ENCODE peak calls at places on chromosomes 6 and 20, in nine cellular contexts. N is iPS DF 6.9, P is heart left ventricle, B is pancreas, O is colonic mucosa, R is lower lobe of right lung, Z is fibroblast of lung, J is aorta, U is SJSA1. E is an unnamed sample. For H3K4me1, the result is how much of the 10 kb centered on the place peaks cover.

GRCh38 chr20:18004389-18005031 is 35.7 kb downstream of the MGME1 start:
- DNase-seq in J (no peak), B (no peak), U (no peak), P (no peak), R (no peak), O (no peak), N (no peak), Z (peak), E (no peak)

GRCh38 chr20:1810926-1811620 is 84.1 kb upstream of the SIRPA start:
- DNase-seq in B (no peak), U (no peak), O (no peak), R (no peak), P (no peak), N (no peak), J (peak), Z (peak), E (peak)

GRCh38 chr6:118896339-118897136 is 2.6 kb downstream of the ASF1A start:
- DNase-seq in J (no peak), U (no peak), N (no peak), Z (peak), B (no peak), R (no peak), P (no peak), O (no peak), E (no peak)

GRCh38 chr6:122853259-122853995 is 64.4 kb downstream of the SMPDL3A start:
- DNase-seq in O (no peak), Z (no peak), B (no peak), R (no peak), U (no peak), N (no peak), J (no peak), P (no peak), E (no peak)

GRCh38 chr20:1331801-1332453 is 3.0 kb upstream of the SDCBP2 start:
- DNase-seq in J (no peak), O (peak), Z (no peak), N (no peak), U (peak), B (peak), P (no peak), R (no peak), E (peak)

GRCh38 chr20:24488064-24488799 is 18.8 kb downstream of the SYNDIG1 start:
- DNase-seq in J (no peak), O (no peak), N (no peak), P (no peak), Z (no peak), R (no peak), U (no peak), B (no peak), E (no peak)

GRCh38 chr20:8388146-8388545 is 256.1 kb downstream of the PLCB1 start:
- DNase-seq in J (no peak), O (no peak), R (no peak), B (no peak), Z (peak), P (no peak), U (no peak), N (no peak), E (no peak)

GRCh38 chr6:116550796-116551195 is 2.8 kb upstream of the CALHM4 start:
- DNase-seq in P (no peak), O (no peak), N (no peak), U (no peak), B (no peak), Z (no peak), R (no peak), J (no peak), E (no peak)

GRCh38 chr6:8085053-8085511 is 17.3 kb downstream of the EEF1E1 start:
- DNase-seq in R (no peak), U (peak), N (no peak), Z (peak), B (peak), O (no peak), P (no peak), J (peak), E (no peak)

GRCh38 chr6:26195376-26195923 is 108.2 kb downstream of the HFE start:
- DNase-seq in J (peak), B (peak), O (peak), U (peak), R (peak), Z (peak), P (peak), N (no peak), E (peak)

GRCh38 chr6:78701407-78701806 is 165.9 kb upstream of the IRAK1BP1 start:
- DNase-seq in P (no peak), B (no peak), U (no peak), Z (no peak), N (no peak), O (no peak), J (no peak), R (no peak), E (no peak)

GRCh38 chr6:16868968-16869367 is 107.7 kb upstream of the ATXN1 start:
- DNase-seq in P (no peak), B (no peak), Z (no peak), N (no peak), J (no peak), U (no peak), O (no peak), R (no peak), E (no peak)

GRCh38 chr20:57866250-57867106 is 156.7 kb upstream of the PMEPA1 start:
- DNase-seq in R (no peak), Z (no peak), N (no peak), O (no peak), B (no peak), U (peak), J (no peak), P (no peak), E (peak)

GRCh38 chr6:116444092-116444491 is 17.1 kb upstream of the CALHM6 start:
- DNase-seq in R (no peak), J (no peak), U (no peak), N (no peak), O (no peak), P (no peak), B (no peak), Z (peak), E (no peak)

GRCh38 chr6:144013486-144013909 is 5.4 kb upstream of the PLAGL1 start:
- DNase-seq in Z (peak), N (peak), P (peak), O (peak), J (peak), U (peak), R (peak), B (peak), E (no peak)

GRCh38 chr6:71386215-71386614 is 97.6 kb downstream of the OGFRL1 start:
- DNase-seq in P (no peak), R (no peak), U (no peak), N (no peak), B (no peak), Z (no peak), J (no peak), O (no peak), E (no peak)

GRCh38 chr6:115643762-115644161 is 416.9 kb downstream of the FRK start:
- DNase-seq in R (no peak), N (no peak), Z (peak), J (no peak), P (no peak), B (no peak), U (no peak), O (no peak), E (no peak)

GRCh38 chr6:82268301-82268846 is 20.8 kb upstream of the IBTK start:
- DNase-seq in R (no peak), N (no peak), P (no peak), J (no peak), Z (no peak), B (no peak), O (no peak), U (no peak), E (no peak)

GRCh38 chr6:88815491-88815890 is 147.9 kb downstream of the RNGTT start:
- DNase-seq in B (no peak), N (no peak), J (no peak), U (no peak), R (no peak), O (no peak), Z (no peak), P (no peak), E (no peak)

GRCh38 chr6:29887330-29887818 is 55.0 kb upstream of the HLA-A start:
- DNase-seq in J (peak), P (no peak), Z (peak), N (no peak), B (peak), R (peak), U (peak), O (peak), E (no peak)

GRCh38 chr20:53707341-53708102 is 113.9 kb upstream of the ZNF217 start:
- DNase-seq in O (no peak), J (no peak), R (no peak), P (no peak), Z (peak), B (no peak), U (no peak), N (no peak), E (no peak)

GRCh38 chr20:39195495-39196129 is 233.5 kb downstream of the DHX35 start:
- DNase-seq in N (no peak), O (no peak), Z (no peak), R (no peak), P (no peak), U (no peak), J (no peak), B (no peak), E (no peak)

GRCh38 chr6:36666726-36667591 is 11.6 kb upstream of the CDKN1A start:
- DNase-seq in B (peak), R (peak), J (peak), U (peak), Z (peak), O (peak), N (no peak), P (peak), E (no peak)

GRCh38 chr6:10138917-10139316 is 276.0 kb downstream of the TFAP2A start:
- DNase-seq in R (no peak), N (no peak), J (no peak), B (no peak), U (peak), O (no peak), P (no peak), Z (no peak), E (no peak)

GRCh38 chr20:35653430-35653734 is 11.3 kb downstream of the CPNE1 start:
- DNase-seq in P (no peak), Z (no peak), N (no peak), J (no peak), O (no peak), R (no peak), U (no peak), B (no peak), E (no peak)
- H3K4me1 ChIP-seq in P (under half), Z (under half), N (under half), J (under half), O (under half), R (half or more), U (under half), B (under half), E (half or more)

DNA sequence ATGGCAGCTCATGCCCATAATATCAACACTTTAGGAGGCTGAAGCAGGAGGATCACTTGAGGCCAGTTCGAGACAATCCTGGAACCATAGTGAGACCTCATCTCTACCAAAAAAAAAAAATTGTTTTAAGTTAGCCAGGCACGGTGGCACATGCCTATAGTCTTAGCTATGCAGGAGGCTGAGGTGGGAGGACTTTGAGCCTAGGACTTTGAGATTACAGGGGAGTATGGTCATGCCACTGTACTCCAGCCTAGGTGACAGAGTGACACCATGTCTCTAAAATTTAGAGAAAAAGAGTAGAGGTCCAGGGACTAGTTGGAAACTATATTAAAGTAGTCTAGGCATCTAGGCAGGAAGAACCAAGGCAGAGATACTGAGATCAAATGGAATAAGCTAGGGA is 121.6 kb downstream of the SLC16A10 start:
- DNase-seq in O (no peak), N (no peak), B (no peak), J (no peak), Z (no peak), P (no peak), R (no peak), U (no peak), E (no peak)
- H3K27ac ChIP-seq in O (no peak), N (no peak), B (no peak), J (no peak), Z (no peak), P (no peak), R (no peak), U (no peak), E (no peak)

DNA sequence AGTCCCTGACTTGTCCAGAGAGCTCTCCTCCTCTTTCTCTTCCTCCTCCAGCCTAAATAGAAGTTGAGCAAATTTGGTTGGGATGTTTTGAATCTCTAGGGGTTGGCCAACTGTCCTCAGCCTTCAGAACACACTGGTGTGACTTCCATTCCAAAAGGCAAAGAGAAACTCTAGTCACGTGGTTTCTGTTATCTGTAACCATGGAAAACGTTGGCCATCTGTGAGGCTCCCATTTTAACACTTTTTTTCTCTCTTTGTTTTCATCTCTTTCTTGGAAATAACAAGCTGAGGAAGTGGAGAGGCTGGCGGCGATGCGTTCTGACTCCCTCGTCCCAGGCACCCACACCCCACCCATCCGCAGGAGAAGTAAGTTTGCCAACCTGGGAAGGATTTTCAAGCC is 275.3 kb downstream of the TBC1D7 start:
- DNase-seq in J (no peak), N (no peak), Z (no peak), O (no peak), U (no peak), B (no peak), P (no peak), R (no peak), E (no peak)
- H3K4me1 ChIP-seq in J (under half), N (under half), Z (under half), O (under half), U (under half), B (under half), P (under half), R (under half), E (under half)

GRCh38 chr6:25138024-25138696 is 141.0 kb upstream of the CARMIL1 start:
- DNase-seq in Z (peak), R (no peak), J (peak), B (no peak), O (peak), N (no peak), U (peak), P (no peak), E (no peak)
- H3K27ac ChIP-seq in Z (peak), R (peak), J (peak), B (peak), O (peak), N (no peak), U (peak), P (peak), E (peak)

GRCh38 chr20:48709744-48710143 is 118.1 kb downstream of the PREX1 start:
- DNase-seq in P (no peak), U (no peak), B (no peak), J (peak), N (no peak), O (no peak), R (no peak), Z (no peak), E (no peak)

GRCh38 chr20:48711044-48711428 is 116.8 kb downstream of the PREX1 start:
- DNase-seq in P (no peak), O (no peak), U (no peak), N (no peak), J (peak), Z (no peak), R (no peak), B (no peak), E (no peak)

GRCh38 chr20:48710341-48711043 is 117.3 kb downstream of the PREX1 start:
- DNase-seq in Z (no peak), J (peak), R (no peak), P (no peak), B (no peak), U (no peak), O (no peak), N (no peak), E (no peak)

GRCh38 chr20:48709292-48709691 is 118.5 kb downstream of the PREX1 start:
- DNase-seq in N (no peak), B (no peak), J (peak), Z (no peak), P (no peak), R (no peak), U (no peak), O (no peak), E (no peak)

DNA sequence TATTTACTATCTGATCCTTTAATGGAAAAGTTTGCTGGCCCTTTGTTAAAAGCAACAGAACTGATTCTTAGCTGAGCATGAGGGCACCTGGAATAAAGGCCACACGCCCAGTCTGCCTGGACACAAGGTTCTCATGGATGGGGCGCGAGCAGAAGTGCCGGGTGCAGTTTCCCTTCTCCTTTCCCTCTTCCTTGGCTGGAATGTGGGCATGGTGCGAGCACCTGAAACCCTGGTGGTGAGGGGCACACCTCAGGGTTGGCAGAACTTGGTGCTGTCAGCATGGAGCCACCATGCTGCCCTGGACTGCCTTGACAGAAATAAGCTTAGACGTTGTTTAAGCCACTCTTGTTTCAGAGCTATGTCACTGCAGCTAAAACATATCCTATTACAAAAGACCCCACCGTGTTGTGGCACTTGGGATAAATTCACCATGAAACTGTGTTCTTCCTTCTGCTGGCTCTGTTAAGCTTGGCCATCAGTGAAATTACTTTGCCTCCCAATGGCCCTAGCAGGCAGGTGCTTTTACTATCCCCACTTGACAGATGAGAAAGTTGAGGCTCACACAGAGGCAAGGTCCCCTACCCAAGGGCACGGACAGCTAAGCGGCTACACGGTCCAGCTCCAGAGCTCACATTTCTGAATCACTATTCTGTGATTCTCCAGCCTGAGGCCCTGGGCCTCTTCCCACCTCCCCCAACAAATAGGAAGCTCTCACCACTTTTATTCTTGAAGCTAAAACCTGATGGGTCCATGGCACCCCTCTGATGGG is 115.9 kb downstream of the PREX1 start:
- DNase-seq in U (no peak), P (no peak), O (no peak), Z (no peak), B (no peak), R (no peak), N (no peak), J (no peak), E (no peak)
- H3K4me1 ChIP-seq in U (under half), P (under half), O (under half), Z (under half), B (under half), R (under half), N (under half), J (under half), E (under half)

DNA sequence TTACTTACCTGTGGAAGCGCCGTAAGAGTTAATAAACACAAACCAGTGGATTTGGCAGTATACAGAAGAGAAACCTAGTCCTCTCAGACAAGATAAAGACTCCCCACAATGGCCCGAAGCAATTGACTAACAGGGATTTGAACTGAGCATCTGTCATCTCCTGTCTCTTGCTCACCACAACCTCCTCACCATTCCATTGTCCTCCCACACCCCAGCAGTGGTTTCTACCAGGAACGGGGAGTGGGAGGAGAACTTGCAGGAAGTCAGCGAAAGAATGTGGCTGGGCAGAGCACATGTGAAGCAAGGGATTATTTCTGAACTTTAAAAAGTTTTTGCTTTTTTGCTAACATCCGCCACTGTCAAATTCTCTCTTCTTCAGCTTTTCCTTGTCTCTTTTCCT is 24.6 kb upstream of the TAAR1 start:
- DNase-seq in O (no peak), N (no peak), R (no peak), U (no peak), Z (no peak), B (no peak), P (no peak), J (no peak), E (no peak)
- H3K27ac ChIP-seq in O (no peak), N (no peak), R (no peak), U (no peak), Z (no peak), B (no peak), P (no peak), J (no peak), E (no peak)

DNA sequence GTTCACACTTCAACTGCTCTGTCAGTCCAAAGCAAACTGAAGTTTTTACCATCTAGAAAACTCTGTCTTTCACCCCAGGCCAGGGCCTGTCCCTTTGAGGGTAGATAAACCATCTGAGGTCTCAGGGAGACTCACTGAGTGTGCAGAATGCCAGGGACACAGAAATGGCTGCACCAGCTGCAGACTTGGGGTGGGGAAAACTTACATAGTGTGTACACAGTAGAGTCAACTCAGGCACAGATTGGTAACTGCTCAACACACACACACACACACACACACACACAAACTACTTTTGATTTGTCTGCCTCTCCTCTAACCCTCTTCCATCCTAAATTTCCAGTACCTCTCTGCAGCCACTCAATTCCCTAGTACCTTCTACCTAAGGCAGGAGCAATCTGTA is 374.9 kb upstream of the JAG1 start:
- DNase-seq in J (no peak), U (no peak), P (no peak), B (no peak), O (no peak), R (no peak), Z (no peak), N (no peak), E (no peak)
- H3K4me1 ChIP-seq in J (under half), U (under half), P (under half), B (under half), O (under half), R (under half), Z (under half), N (under half), E (under half)

GRCh38 chr6:135664527-135664926 is 167.0 kb upstream of the AHI1 start:
- DNase-seq in U (no peak), N (no peak), Z (no peak), O (no peak), P (no peak), R (no peak), B (no peak), J (no peak), E (no peak)
- H3K27ac ChIP-seq in U (no peak), N (no peak), Z (no peak), O (no peak), P (no peak), R (no peak), B (no peak), J (no peak), E (no peak)

DNA sequence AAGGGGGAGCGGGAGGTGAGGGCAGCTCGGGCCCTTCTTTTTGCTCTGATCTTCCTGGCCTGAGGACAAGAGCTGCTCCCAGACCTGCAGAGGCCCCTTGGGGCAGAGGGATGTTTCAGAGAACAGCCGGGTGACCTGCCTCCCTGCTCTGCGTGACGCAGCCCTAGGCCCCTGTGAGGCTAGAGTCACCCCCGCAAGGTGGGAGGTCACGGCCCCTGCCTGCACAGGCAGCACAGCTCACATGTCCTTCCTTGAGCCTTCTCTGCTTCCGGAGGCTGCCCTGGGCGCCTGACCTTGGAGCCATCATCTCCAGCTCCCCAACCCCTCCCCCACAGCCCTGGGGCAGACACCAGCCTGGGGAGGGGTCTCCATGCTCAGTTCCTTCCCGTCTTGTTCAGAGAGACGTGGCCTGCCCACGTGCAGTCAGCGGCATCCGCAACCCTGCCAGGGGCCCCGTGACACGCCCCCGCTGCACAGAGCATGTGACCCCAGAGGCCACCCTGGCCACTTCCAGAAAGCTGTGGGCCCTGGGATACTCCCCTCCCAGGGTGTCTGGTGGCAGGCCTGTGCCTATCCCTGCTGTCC is at the start of gene BIRC7:
- DNase-seq in P (no peak), O (no peak), Z (no peak), R (peak), N (no peak), J (no peak), B (no peak), U (no peak), E (no peak)
- H3K4me1 ChIP-seq in P (under half), O (under half), Z (under half), R (under half), N (under half), J (under half), B (under half), U (under half), E (under half)

E was measured in esophagus muscularis mucosa.